ENCODE peak calls at places on chromosomes 4 and X, in nine cellular contexts. R is MCF 10A; L is uterus; X is cardiac muscle cell; P is CD4-positive, alpha-beta T cell; H is GM13976; Y is glutamatergic neuron; M is fibroblast of the aortic adventitia; A is body of pancreas. Z is an unnamed sample.
A peak's percentile ranks its signal among the peaks of the same experiment; 100 is the strongest.

GRCh38 chrX:138847930-138848329 is 136.4 kb upstream of the FGF13 start:
- DNase-seq in P (no peak), H (no peak), X (peak; percentile 15), L (no peak), A (no peak), Y (no peak), M (peak; percentile 66), R (peak; percentile 31), Z (no peak)

GRCh38 chr4:182062458-182062857 is 180.7 kb upstream of the TENM3 start:
- DNase-seq in R (no peak), Y (no peak), A (no peak), X (no peak), M (no peak), L (no peak), H (no peak), P (no peak), Z (no peak)

GRCh38 chr4:119162174-119162573 is 26.5 kb downstream of the MYOZ2 start:
- DNase-seq in M (no peak), R (no peak), X (no peak), H (no peak), P (no peak), A (no peak), L (no peak), Y (no peak), Z (no peak)

GRCh38 chr4:98293089-98293887 is 32.1 kb downstream of the RAP1GDS1 start:
- DNase-seq in A (no peak), L (no peak), Y (no peak), X (peak; percentile 63), M (peak; percentile 19), P (no peak), R (no peak), H (no peak), Z (peak; percentile 35)

GRCh38 chr4:55865228-55865806 is 11.9 kb downstream of the EXOC1 start:
- DNase-seq in P (no peak), M (peak; percentile 64), Y (no peak), H (no peak), L (no peak), R (peak; percentile 48), A (no peak), X (peak; percentile 50), Z (peak; percentile 36)

GRCh38 chr4:3733195-3733594 is 33.0 kb upstream of the ADRA2C start:
- DNase-seq in R (no peak), H (no peak), P (no peak), X (no peak), Y (no peak), A (no peak), L (no peak), M (no peak), Z (no peak)

GRCh38 chr4:172393220-172393619 is 580.0 kb downstream of the GALNTL6 start:
- DNase-seq in R (no peak), Y (no peak), A (no peak), M (no peak), X (no peak), L (no peak), H (no peak), P (no peak), Z (no peak)

GRCh38 chrX:129115104-129115503 is 408.2 kb downstream of the SMARCA1 start:
- DNase-seq in X (peak; percentile 6), H (peak; percentile 11), R (peak; percentile 50), M (no peak), A (peak; percentile 28), Y (peak; percentile 38), P (no peak), L (no peak), Z (peak; percentile 35)

GRCh38 chr4:8844976-8845690 is 26.5 kb downstream of the HMX1 start:
- DNase-seq in L (no peak), P (no peak), M (no peak), R (no peak), X (no peak), H (no peak), Y (peak; percentile 13), A (peak; percentile 1), Z (no peak)

GRCh38 chr4:113278324-113278934 is 229.0 kb downstream of the ANK2 start:
- DNase-seq in X (peak; percentile 91), Y (peak; percentile 78), M (peak; percentile 87), R (peak; percentile 90), A (peak; percentile 63), L (peak; percentile 66), H (peak; percentile 63), P (no peak), Z (peak; percentile 58)

GRCh38 chr4:477686-478085 is 21.3 kb downstream of the ZNF721 start:
- DNase-seq in X (no peak), L (no peak), A (no peak), P (no peak), M (no peak), R (no peak), H (no peak), Y (no peak), Z (no peak)

GRCh38 chr4:26434030-26434639 is 56.1 kb downstream of the CCKAR start:
- DNase-seq in R (no peak), A (no peak), M (peak; percentile 75), H (no peak), L (no peak), X (peak; percentile 68), Y (no peak), P (no peak), Z (no peak)

GRCh38 chrX:19280636-19281035 is 63.1 kb upstream of the PDHA1 start:
- DNase-seq in Y (no peak), X (no peak), A (no peak), L (no peak), R (no peak), H (no peak), P (no peak), M (no peak), Z (no peak)

GRCh38 chr4:133865606-133866327 is 335.8 kb downstream of the PABPC4L start:
- DNase-seq in R (peak; percentile 74), A (no peak), H (no peak), X (peak; percentile 96), L (no peak), Y (no peak), M (peak; percentile 93), P (no peak), Z (peak; percentile 98)

GRCh38 chr4:37486134-37486533 is 200.0 kb downstream of the RELL1 start:
- DNase-seq in X (no peak), P (no peak), R (no peak), M (no peak), Y (no peak), L (no peak), A (no peak), H (no peak), Z (no peak)

GRCh38 chr4:72295966-72296557 is 264.3 kb downstream of the NPFFR2 start:
- DNase-seq in X (peak; percentile 76), P (no peak), L (no peak), Y (no peak), H (peak; percentile 18), A (no peak), M (peak; percentile 81), R (peak; percentile 58), Z (peak; percentile 25)

GRCh38 chr4:157004279-157005161 is 32.9 kb upstream of the PDGFC start:
- DNase-seq in X (peak; percentile 72), Y (no peak), L (no peak), H (no peak), M (peak; percentile 22), R (peak; percentile 76), P (no peak), A (no peak), Z (no peak)

GRCh38 chr4:138522366-138522765 is 280.2 kb upstream of the SLC7A11 start:
- DNase-seq in A (peak; percentile 1), H (peak; percentile 13), Y (no peak), X (peak; percentile 45), R (peak; percentile 45), M (peak; percentile 52), P (no peak), L (no peak), Z (peak; percentile 9)

GRCh38 chr4:149841686-149842085 is 26.0 kb upstream of the IQCM start:
- DNase-seq in R (no peak), P (no peak), X (no peak), M (no peak), L (no peak), Y (no peak), A (no peak), H (no peak), Z (no peak)

GRCh38 chrX:41086627-41086932 is 1.3 kb downstream of the USP9X start:
- DNase-seq in P (no peak), X (no peak), L (no peak), Y (peak; percentile 62), H (no peak), A (peak; percentile 70), M (no peak), R (peak; percentile 62), Z (no peak)

GRCh38 chrX:39936886-39937770 is 160.6 kb downstream of the BCOR start:
- DNase-seq in L (no peak), R (no peak), M (no peak), P (peak; percentile 6), X (no peak), Y (no peak), A (no peak), H (peak; percentile 49), Z (no peak)

GRCh38 chrX:140866446-140866845 is 135.9 kb upstream of the SPANXB1 start:
- DNase-seq in X (no peak), Y (no peak), R (peak; percentile 24), P (no peak), H (no peak), L (no peak), M (no peak), A (no peak), Z (no peak)

GRCh38 chrX:39766085-39766726 is 331.6 kb downstream of the BCOR start:
- DNase-seq in X (no peak), L (no peak), M (no peak), H (no peak), P (no peak), A (no peak), R (no peak), Y (no peak), Z (no peak)

GRCh38 chr4:123127218-123127617 is 204.8 kb upstream of the NUDT6 start:
- DNase-seq in H (no peak), Y (no peak), A (no peak), R (peak; percentile 16), L (no peak), P (no peak), X (peak; percentile 68), M (peak; percentile 65), Z (no peak)
- TF ChIP-seq CTCF in H (no peak), Y (no peak), A (no peak), R (peak; percentile 42), L (peak; percentile 6), P (no peak), X (peak; percentile 29), M (peak; percentile 28), Z (no peak)

GRCh38 chr4:147863111-147863747 is 131.3 kb downstream of the ARHGAP10 start:
- DNase-seq in X (peak; percentile 44), Y (no peak), H (no peak), P (no peak), R (no peak), A (no peak), L (no peak), M (peak; percentile 57), Z (no peak)
- TF ChIP-seq CTCF in X (peak; percentile 18), Y (peak; percentile 16), H (no peak), P (no peak), R (no peak), A (no peak), L (no peak), M (peak; percentile 38), Z (peak; percentile 24)

GRCh38 chr4:85756938-85757337 is 282.0 kb downstream of the ARHGAP24 start:
- DNase-seq in A (peak; percentile 48), P (no peak), Y (peak; percentile 15), L (no peak), X (peak; percentile 80), R (peak; percentile 61), H (peak; percentile 17), M (peak; percentile 83), Z (peak; percentile 48)
- TF ChIP-seq CTCF in A (peak; percentile 56), P (no peak), Y (peak; percentile 30), L (peak; percentile 36), X (peak; percentile 53), R (peak; percentile 19), H (peak; percentile 34), M (peak; percentile 69), Z (peak; percentile 69)

GRCh38 chr4:48445704-48446103 is 37.4 kb upstream of the SLC10A4 start:
- DNase-seq in P (no peak), M (peak; percentile 43), X (peak; percentile 35), Y (no peak), A (no peak), L (no peak), R (peak; percentile 17), H (peak; percentile 7), Z (no peak)
- TF ChIP-seq CTCF in P (peak; percentile 74), M (peak; percentile 59), X (peak; percentile 43), Y (peak; percentile 78), A (peak; percentile 54), L (peak; percentile 36), R (peak; percentile 50), H (peak; percentile 28), Z (peak; percentile 36)